ENCODE peak calls at places on chromosomes 7 and 10, in eight cellular contexts. E, N, T, R, S, Q, F and U are unnamed samples.
A peak's percentile ranks its signal among the peaks of the same experiment; 100 is the strongest.

GRCh38 chr10:122968698-122969097 is 11.5 kb upstream of the PSTK start:
- DNase-seq in E (no peak), N (no peak), T (no peak), R (no peak), S (no peak), Q (no peak), F (no peak), U (no peak)

GRCh38 chr7:114206688-114207087 is 207.9 kb upstream of the FOXP2 start:
- DNase-seq in E (no peak), N (no peak), T (no peak), R (no peak), S (no peak), Q (no peak), F (no peak), U (no peak)

GRCh38 chr7:137762334-137762733 is 84.4 kb downstream of the DGKI start:
- DNase-seq in E (no peak), N (no peak), T (no peak), R (no peak), S (no peak), Q (no peak), F (no peak), U (no peak)

GRCh38 chr10:15045380-15045779 is 1.6 kb downstream of the OLAH start:
- DNase-seq in E (no peak), N (no peak), T (no peak), R (no peak), S (no peak), Q (no peak), F (no peak), U (no peak)

GRCh38 chr10:13270877-13271551 is 28.9 kb downstream of the PHYH start:
- DNase-seq in E (no peak), N (no peak), T (no peak), R (no peak), S (peak; percentile 4), Q (no peak), F (no peak), U (no peak)

GRCh38 chr10:22623624-22624263 is 90.6 kb downstream of the PIP4K2A start:
- DNase-seq in E (no peak), N (no peak), T (no peak), R (no peak), S (no peak), Q (no peak), F (no peak), U (no peak)

GRCh38 chr7:151835636-151836035 is 41.3 kb downstream of the PRKAG2 start:
- DNase-seq in E (no peak), N (no peak), T (no peak), R (no peak), S (no peak), Q (no peak), F (no peak), U (no peak)

GRCh38 chr10:91597397-91597881 is 35.4 kb downstream of the PPP1R3C start:
- DNase-seq in E (no peak), N (no peak), T (no peak), R (no peak), S (no peak), Q (no peak), F (no peak), U (no peak)

GRCh38 chr7:155248366-155248756 is 49.3 kb upstream of the INSIG1 start:
- DNase-seq in E (no peak), N (no peak), T (no peak), R (no peak), S (no peak), Q (no peak), F (no peak), U (no peak)

GRCh38 chr10:125343118-125343752 is 182.9 kb upstream of the CTBP2 start:
- DNase-seq in E (no peak), N (no peak), T (no peak), R (no peak), S (peak; percentile 7), Q (no peak), F (no peak), U (no peak)

GRCh38 chr10:87608756-87609155 is 50.9 kb upstream of the PAPSS2 start:
- DNase-seq in E (no peak), N (no peak), T (no peak), R (no peak), S (no peak), Q (no peak), F (no peak), U (no peak)

GRCh38 chr10:58587676-58588075 is 75.0 kb downstream of the BICC1 start:
- DNase-seq in E (no peak), N (no peak), T (no peak), R (no peak), S (peak; percentile 49), Q (no peak), F (no peak), U (no peak)

GRCh38 chr7:29342761-29343160 is 148.2 kb downstream of the CHN2 start:
- DNase-seq in E (no peak), N (no peak), T (no peak), R (no peak), S (no peak), Q (no peak), F (no peak), U (no peak)

GRCh38 chr7:71133232-71133622 is 1.3 kb downstream of the GALNT17 start:
- DNase-seq in E (no peak), N (no peak), T (no peak), R (no peak), S (no peak), Q (no peak), F (no peak), U (no peak)